ENCODE peak calls at places on chromosome X, in four cellular contexts. Z is adipocyte; T is naive thymus-derived CD4-positive, alpha-beta T cell; H is HCT116. C is an unnamed sample.

GRCh38 chrX:132837126-132837525 is 121.3 kb downstream of the HS6ST2 start:
- DNase-seq in Z (no peak), T (no peak), H (peak; percentile 27), C (no peak)

GRCh38 chrX:2664497-2664896 is 26.6 kb upstream of the CD99 start:
- DNase-seq in Z (peak; percentile 25), T (no peak), H (no peak), C (no peak)

GRCh38 chrX:41923925-41924693 is 755 bp upstream of the CASK start:
- DNase-seq in Z (peak; percentile 35), T (no peak), H (peak; percentile 22), C (no peak)

GRCh38 chrX:24117288-24117687 is 32.2 kb upstream of the ZFX start:
- DNase-seq in Z (peak; percentile 79), T (no peak), H (no peak), C (no peak)

GRCh38 chrX:139052461-139052860 is 340.9 kb upstream of the FGF13 start:
- DNase-seq in Z (no peak), T (no peak), H (no peak), C (no peak)

GRCh38 chrX:23857409-23857808 is 50.3 kb downstream of the APOO start:
- DNase-seq in Z (no peak), T (no peak), H (no peak), C (no peak)

GRCh38 chrX:30706216-30706775 is 53.1 kb downstream of the GK start:
- DNase-seq in Z (no peak), T (no peak), H (no peak), C (no peak)

GRCh38 chrX:14932136-14932535 is 58.9 kb downstream of the MOSPD2 start:
- DNase-seq in Z (no peak), T (no peak), H (no peak), C (no peak)

GRCh38 chrX:24877854-24878650 is 137.7 kb downstream of the ARX start:
- DNase-seq in Z (no peak), T (no peak), H (no peak), C (no peak)

GRCh38 chrX:72620550-72621145 is 48.0 kb upstream of the HDAC8 start:
- DNase-seq in Z (peak; percentile 85), T (no peak), H (peak; percentile 74), C (no peak)

GRCh38 chrX:3177851-3178250 is 136.6 kb downstream of the ARSF start:
- DNase-seq in Z (no peak), T (no peak), H (no peak), C (no peak)

GRCh38 chrX:55109304-55109703 is 20.5 kb downstream of the PAGE2 start:
- DNase-seq in Z (peak; percentile 12), T (no peak), H (no peak), C (no peak)

GRCh38 chrX:55107911-55108310 is 19.1 kb downstream of the PAGE2 start:
- DNase-seq in Z (no peak), T (no peak), H (no peak), C (no peak)

GRCh38 chrX:55107262-55107661 is 18.4 kb downstream of the PAGE2 start:
- DNase-seq in Z (no peak), T (no peak), H (no peak), C (no peak)

DNA sequence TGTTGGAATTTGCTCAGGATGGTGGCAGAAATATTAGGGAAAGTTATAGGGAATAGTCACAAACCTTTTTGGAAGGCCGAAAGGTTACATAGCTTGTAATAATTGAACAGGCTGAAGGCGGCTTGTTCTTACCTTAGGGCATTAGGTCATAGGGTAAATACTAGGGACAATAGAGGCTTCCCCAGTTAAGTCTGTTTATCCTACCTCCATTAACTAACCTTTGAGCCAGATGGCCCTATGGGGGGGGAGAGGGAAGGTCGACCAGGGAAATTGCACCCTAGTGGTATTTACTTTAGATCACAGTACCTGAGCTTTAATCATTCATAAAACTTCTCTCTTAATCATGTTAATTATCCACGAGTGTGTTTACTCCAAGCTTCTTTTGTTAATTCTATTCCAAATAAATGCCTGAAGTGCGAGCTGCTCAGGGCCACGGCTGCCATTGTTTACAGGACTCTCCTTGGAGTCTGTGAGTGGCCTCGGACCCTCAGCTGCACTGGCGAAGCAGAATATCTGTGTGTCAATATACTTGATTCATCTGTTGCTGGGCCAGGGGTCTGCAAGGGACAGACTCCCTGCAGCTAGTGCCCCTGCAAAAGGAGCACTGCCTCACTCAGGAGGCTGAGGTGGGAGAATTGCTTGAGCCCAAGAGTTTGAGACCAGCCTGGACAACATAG is 22.9 kb downstream of the PAGE2 start:
- DNase-seq in Z (no peak), T (no peak), H (no peak), C (no peak)
- H3K4me1 ChIP-seq in Z (peaks cover 5% of the 10 kb centered on the region), T (no peaks in the 10 kb centered on the region), H (no peaks in the 10 kb centered on the region), C (no peaks in the 10 kb centered on the region)

GRCh38 chrX:155070975-155071693 is at the start of the genes BRCC3, CMC4 and MTCP1:
- DNase-seq in Z (peak; percentile 89), T (peak; percentile 62), H (peak; percentile 60), C (peak; percentile 81)

GRCh38 chrX:155070663-155070974 is 317 bp downstream of the CMC4 start:
- DNase-seq in Z (peak; percentile 53), T (no peak), H (no peak), C (no peak)

GRCh38 chrX:155070038-155070437 is 898 bp downstream of the CMC4 start:
- DNase-seq in Z (no peak), T (no peak), H (no peak), C (no peak)

GRCh38 chrX:155068165-155068564 is 2.8 kb downstream of the CMC4 start:
- DNase-seq in Z (peak; percentile 49), T (no peak), H (no peak), C (no peak)

DNA sequence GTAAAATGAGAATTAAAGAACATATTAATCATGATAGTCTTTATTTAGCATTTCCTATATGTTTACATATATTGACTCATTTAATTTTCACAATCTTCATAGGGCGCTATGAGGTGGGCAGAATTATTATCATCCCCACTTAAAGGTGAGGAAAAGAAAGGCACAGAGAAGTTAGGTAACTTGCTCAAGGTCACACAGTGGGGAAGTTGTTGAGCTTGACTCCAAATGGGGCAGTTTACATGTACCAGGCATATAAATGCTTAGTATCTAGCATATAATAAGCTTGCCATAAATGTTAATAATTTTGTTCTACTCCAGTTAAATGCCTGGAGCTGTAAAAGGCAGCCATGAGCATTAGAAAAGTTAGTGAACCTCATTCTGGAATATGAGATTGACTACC is 1.5 kb downstream of the CMC4 start:
- DNase-seq in Z (no peak), T (no peak), H (no peak), C (no peak)
- H3K4me1 ChIP-seq in Z (peaks cover 36% of the 10 kb centered on the region), T (peaks cover 6% of the 10 kb centered on the region), H (peaks cover 36% of the 10 kb centered on the region), C (peaks cover 3% of the 10 kb centered on the region)

GRCh38 chrX:45761920-45762319 is 561.2 kb upstream of the DIPK2B start:
- DNase-seq in Z (no peak), T (no peak), H (no peak), C (no peak)
- H3K4me1 ChIP-seq in Z (peaks cover 47% of the 10 kb centered on the region), T (peaks cover 61% of the 10 kb centered on the region), H (peaks cover 97% of the 10 kb centered on the region), C (peaks cover 3% of the 10 kb centered on the region)

GRCh38 chrX:13093489-13094140 is 49.2 kb upstream of the FAM9C start:
- DNase-seq in Z (no peak), T (no peak), H (no peak), C (no peak)
- H3K4me1 ChIP-seq in Z (peaks cover 24% of the 10 kb centered on the region), T (peaks cover 52% of the 10 kb centered on the region), H (no peaks in the 10 kb centered on the region), C (no peaks in the 10 kb centered on the region)

GRCh38 chrX:46713672-46714487 is 45.0 kb downstream of the SLC9A7 start:
- DNase-seq in Z (peak; percentile 35), T (no peak), H (no peak), C (no peak)
- H3K4me1 ChIP-seq in Z (peaks cover 5% of the 10 kb centered on the region), T (no peaks in the 10 kb centered on the region), H (peaks cover 15% of the 10 kb centered on the region), C (no peaks in the 10 kb centered on the region)

DNA sequence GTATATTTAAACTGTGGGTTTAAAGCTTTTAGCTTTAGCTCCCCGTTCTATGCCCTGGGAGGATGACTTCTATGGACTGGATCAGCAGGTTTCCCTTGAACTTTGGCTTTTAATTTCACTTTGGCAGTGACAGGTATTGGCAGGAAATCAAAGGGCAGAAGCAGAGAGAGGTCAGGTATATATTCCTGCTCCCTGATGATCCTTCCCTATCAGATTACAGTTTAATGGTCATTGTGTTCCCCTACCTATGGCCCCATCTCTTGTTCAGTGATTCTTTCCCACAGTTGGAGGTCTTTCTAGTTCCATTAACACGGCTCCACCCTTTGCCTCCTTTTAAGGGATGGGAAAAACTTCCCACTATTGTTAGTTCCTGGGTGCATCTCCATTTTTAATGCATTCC is 107.8 kb upstream of the TMEM47 start:
- DNase-seq in Z (no peak), T (no peak), H (no peak), C (no peak)
- H3K4me1 ChIP-seq in Z (no peaks in the 10 kb centered on the region), T (no peaks in the 10 kb centered on the region), H (no peaks in the 10 kb centered on the region), C (no peaks in the 10 kb centered on the region)

GRCh38 chrX:153726286-153727107 is 1.8 kb downstream of the ABCD1 start:
- DNase-seq in Z (peak; percentile 56), T (peak; percentile 19), H (no peak), C (peak; percentile 60)
- H3K4me1 ChIP-seq in Z (peaks cover 45% of the 10 kb centered on the region), T (peaks cover 10% of the 10 kb centered on the region), H (peaks cover 45% of the 10 kb centered on the region), C (peaks cover 9% of the 10 kb centered on the region)

GRCh38 chrX:40086569-40087335 is 11.0 kb downstream of the BCOR start:
- DNase-seq in Z (no peak), T (no peak), H (no peak), C (no peak)
- H3K4me1 ChIP-seq in Z (peaks cover 2% of the 10 kb centered on the region), T (peaks cover 17% of the 10 kb centered on the region), H (peaks cover 82% of the 10 kb centered on the region), C (peaks cover 32% of the 10 kb centered on the region)

GRCh38 chrX:13468096-13468495 is 101.3 kb upstream of the EGFL6 start:
- DNase-seq in Z (no peak), T (no peak), H (no peak), C (no peak)

GRCh38 chrX:13471269-13471668 is 98.1 kb upstream of the EGFL6 start:
- DNase-seq in Z (no peak), T (no peak), H (no peak), C (no peak)

GRCh38 chrX:13469963-13470679 is 99.3 kb upstream of the EGFL6 start:
- DNase-seq in Z (no peak), T (no peak), H (no peak), C (no peak)

GRCh38 chrX:13472975-13473665 is 96.3 kb upstream of the EGFL6 start:
- DNase-seq in Z (no peak), T (no peak), H (no peak), C (no peak)

DNA sequence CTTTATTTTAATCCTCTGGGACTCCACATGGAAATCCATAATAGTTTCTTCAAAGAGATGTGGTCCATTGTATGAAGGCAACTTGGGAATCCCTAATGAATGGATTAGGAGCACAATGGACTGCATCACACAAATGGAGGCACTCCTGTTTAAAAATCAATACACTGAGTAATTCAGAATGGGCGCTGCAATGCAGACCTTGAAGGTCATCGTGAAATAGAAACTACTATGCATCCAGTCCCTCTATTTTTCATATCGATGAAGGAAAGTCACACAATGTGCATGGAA is 98.8 kb upstream of the EGFL6 start:
- DNase-seq in Z (no peak), T (no peak), H (no peak), C (no peak)
- H3K4me1 ChIP-seq in Z (peaks cover 29% of the 10 kb centered on the region), T (peaks cover 7% of the 10 kb centered on the region), H (no peaks in the 10 kb centered on the region), C (peaks cover 3% of the 10 kb centered on the region)